ENCODE peak calls at places on chromosomes 5 and 9, in four cellular contexts. One of them, this sample, is unnamed.

GRCh38 chr5:180423133-180423532 is 70.0 kb upstream of the GFPT2 start:
- DNase-seq in K562: no peak
- DNase-seq in GM23338: no peak
- DNase-seq in WTC11: no peak
- DNase-seq in this sample: no peak

GRCh38 chr5:32051796-32052195 is 122.3 kb downstream of the GOLPH3 start:
- DNase-seq in WTC11: no peak
- DNase-seq in K562: no peak
- DNase-seq in GM23338: no peak
- DNase-seq in this sample: no peak

GRCh38 chr9:29319727-29320513 is 1746.6 kb upstream of the C9orf72 start:
- DNase-seq in K562: no peak
- DNase-seq in GM23338: no peak
- DNase-seq in WTC11: no peak
- DNase-seq in this sample: no peak

GRCh38 chr9:114156311-114156657 is 947 bp downstream of the COL27A1 start:
- DNase-seq in WTC11: no peak
- DNase-seq in GM23338: peak; percentile 42
- DNase-seq in K562: no peak
- DNase-seq in this sample: no peak

GRCh38 chr9:128286435-128286834 is 10.4 kb downstream of the SWI5 start:
- DNase-seq in GM23338: no peak
- DNase-seq in WTC11: no peak
- DNase-seq in K562: no peak
- DNase-seq in this sample: no peak

GRCh38 chr5:9455826-9456434 is 89.9 kb downstream of the SEMA5A start:
- DNase-seq in WTC11: no peak
- DNase-seq in K562: no peak
- DNase-seq in GM23338: peak; percentile 33
- DNase-seq in this sample: no peak

GRCh38 chr5:108753877-108754276 is 6.2 kb downstream of the FER start:
- DNase-seq in WTC11: no peak
- DNase-seq in GM23338: no peak
- DNase-seq in K562: no peak
- DNase-seq in this sample: no peak

GRCh38 chr5:33795532-33795931 is 96.3 kb downstream of the ADAMTS12 start:
- DNase-seq in K562: no peak
- DNase-seq in WTC11: no peak
- DNase-seq in GM23338: no peak
- DNase-seq in this sample: no peak

GRCh38 chr9:35658144-35658893 is at the start of gene CCDC107:
- DNase-seq in K562: peak; percentile 96
- DNase-seq in GM23338: peak; percentile 79
- DNase-seq in WTC11: peak; percentile 84
- DNase-seq in this sample: peak; percentile 70

GRCh38 chr5:10564838-10565784 is 1.2 kb downstream of the ANKRD33B start:
- DNase-seq in K562: no peak
- DNase-seq in GM23338: peak; percentile 62
- DNase-seq in WTC11: peak; percentile 48
- DNase-seq in this sample: no peak
- TF ChIP-seq CREB1 in K562: no peak
- TF ChIP-seq CREB1 in GM23338: no peak
- TF ChIP-seq CREB1 in WTC11: no peak
- TF ChIP-seq CREB1 in this sample: no peak

GRCh38 chr9:101791938-101792337 is 53.5 kb upstream of the GRIN3A start:
- DNase-seq in GM23338: peak; percentile 75
- DNase-seq in K562: peak; percentile 12
- DNase-seq in WTC11: peak; percentile 75
- DNase-seq in this sample: peak; percentile 31
- TF ChIP-seq CREB1 in GM23338: no peak
- TF ChIP-seq CREB1 in K562: no peak
- TF ChIP-seq CREB1 in WTC11: no peak
- TF ChIP-seq CREB1 in this sample: no peak

GRCh38 chr5:112697301-112697700 is 40.4 kb upstream of the APC start:
- DNase-seq in GM23338: no peak
- DNase-seq in WTC11: no peak
- DNase-seq in K562: no peak
- DNase-seq in this sample: no peak

GRCh38 chr5:112696786-112697185 is 40.9 kb upstream of the APC start:
- DNase-seq in GM23338: peak; percentile 28
- DNase-seq in K562: no peak
- DNase-seq in WTC11: no peak
- DNase-seq in this sample: no peak

GRCh38 chr5:112692472-112692871 is 45.2 kb upstream of the APC start:
- DNase-seq in K562: no peak
- DNase-seq in WTC11: no peak
- DNase-seq in GM23338: no peak
- DNase-seq in this sample: no peak

GRCh38 chr5:112693301-112693700 is 44.4 kb upstream of the APC start:
- DNase-seq in K562: no peak
- DNase-seq in GM23338: no peak
- DNase-seq in WTC11: no peak
- DNase-seq in this sample: no peak

GRCh38 chr5:112694853-112695709 is 42.6 kb upstream of the APC start:
- DNase-seq in GM23338: no peak
- DNase-seq in K562: no peak
- DNase-seq in WTC11: no peak
- DNase-seq in this sample: no peak
- TF ChIP-seq CREB1 in GM23338: no peak
- TF ChIP-seq CREB1 in K562: no peak
- TF ChIP-seq CREB1 in WTC11: no peak
- TF ChIP-seq CREB1 in this sample: no peak

GRCh38 chr5:157543825-157544622 is 31.6 kb downstream of the ADAM19 start:
- DNase-seq in K562: no peak
- DNase-seq in WTC11: no peak
- DNase-seq in GM23338: no peak
- DNase-seq in this sample: no peak
- TF ChIP-seq CREB1 in K562: no peak
- TF ChIP-seq CREB1 in WTC11: no peak
- TF ChIP-seq CREB1 in GM23338: no peak
- TF ChIP-seq CREB1 in this sample: no peak

GRCh38 chr9:103881419-103881818 is 212.7 kb upstream of the SMC2 start:
- DNase-seq in WTC11: no peak
- DNase-seq in GM23338: no peak
- DNase-seq in K562: no peak
- DNase-seq in this sample: no peak
- TF ChIP-seq CREB1 in WTC11: no peak
- TF ChIP-seq CREB1 in GM23338: no peak
- TF ChIP-seq CREB1 in K562: no peak
- TF ChIP-seq CREB1 in this sample: no peak

DNA sequence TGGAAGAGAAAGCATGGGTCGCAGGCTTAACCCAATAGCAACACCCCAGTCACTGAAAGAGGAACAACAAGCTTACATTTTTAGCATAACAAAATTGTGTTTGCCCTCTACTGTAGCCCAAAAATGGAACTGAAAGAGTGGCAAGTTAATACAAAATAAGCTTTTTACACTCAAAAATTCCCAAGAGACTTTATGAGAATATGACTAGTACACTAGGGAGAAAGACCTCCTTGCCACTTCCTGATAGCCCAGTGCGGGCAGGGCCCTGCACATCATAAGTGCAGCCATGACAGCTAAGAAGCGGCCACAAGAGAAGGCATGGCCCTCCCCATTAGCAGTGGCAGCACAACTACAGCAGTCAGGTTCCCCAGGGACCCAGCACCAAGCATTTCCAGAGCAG is 481.9 kb downstream of the DTWD2 start:
- DNase-seq in GM23338: no peak
- DNase-seq in K562: no peak
- DNase-seq in WTC11: no peak
- DNase-seq in this sample: no peak
- TF ChIP-seq CREB1 in GM23338: no peak
- TF ChIP-seq CREB1 in K562: no peak
- TF ChIP-seq CREB1 in WTC11: no peak
- TF ChIP-seq CREB1 in this sample: no peak

GRCh38 chr9:98551511-98552286 is 157.0 kb downstream of the GABBR2 start:
- DNase-seq in WTC11: no peak
- DNase-seq in K562: no peak
- DNase-seq in GM23338: no peak
- DNase-seq in this sample: no peak

GRCh38 chr9:98549401-98549800 is 159.3 kb downstream of the GABBR2 start:
- DNase-seq in WTC11: no peak
- DNase-seq in GM23338: no peak
- DNase-seq in K562: no peak
- DNase-seq in this sample: no peak

GRCh38 chr9:98547606-98548005 is 161.1 kb downstream of the GABBR2 start:
- DNase-seq in GM23338: no peak
- DNase-seq in WTC11: no peak
- DNase-seq in K562: no peak
- DNase-seq in this sample: no peak

GRCh38 chr9:98552306-98552705 is 156.4 kb downstream of the GABBR2 start:
- DNase-seq in GM23338: no peak
- DNase-seq in K562: no peak
- DNase-seq in WTC11: no peak
- DNase-seq in this sample: no peak

DNA sequence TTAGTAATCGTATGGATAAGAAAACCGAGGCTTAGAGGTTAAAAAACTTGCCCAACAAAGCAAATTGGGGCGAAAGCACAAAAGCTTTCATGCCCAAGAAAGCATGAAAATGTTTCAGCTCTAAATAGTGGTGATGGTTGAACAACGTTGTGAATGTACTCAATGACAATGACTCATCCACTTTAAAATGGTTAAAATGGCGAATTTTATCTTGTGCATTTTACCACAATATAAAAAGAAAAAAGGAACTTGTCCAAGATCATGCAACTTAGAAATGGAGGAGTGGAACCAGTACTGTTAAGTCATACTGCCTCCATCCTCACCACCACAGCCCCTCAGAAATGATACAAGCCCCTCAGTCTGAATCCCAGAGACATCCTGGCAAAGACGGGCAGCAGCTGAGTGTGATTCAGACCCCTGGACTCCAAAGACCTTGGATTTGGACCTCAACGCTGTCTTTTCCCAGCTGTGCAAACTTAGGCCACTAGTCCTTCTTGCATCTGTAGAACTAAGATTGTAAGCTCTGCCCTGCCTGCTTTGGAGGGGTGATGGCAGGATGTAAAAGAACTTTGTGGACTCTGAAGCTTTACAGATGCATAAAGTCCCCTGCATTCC is 158.4 kb downstream of the GABBR2 start:
- DNase-seq in GM23338: no peak
- DNase-seq in WTC11: no peak
- DNase-seq in K562: no peak
- DNase-seq in this sample: no peak
- TF ChIP-seq CREB1 in GM23338: no peak
- TF ChIP-seq CREB1 in WTC11: no peak
- TF ChIP-seq CREB1 in K562: no peak
- TF ChIP-seq CREB1 in this sample: no peak

GRCh38 chr5:89707891-89708290 is 701.7 kb downstream of the CETN3 start:
- DNase-seq in GM23338: no peak
- DNase-seq in K562: no peak
- DNase-seq in WTC11: no peak
- DNase-seq in this sample: no peak

GRCh38 chr5:89711526-89711925 is 698.0 kb downstream of the CETN3 start:
- DNase-seq in GM23338: no peak
- DNase-seq in K562: no peak
- DNase-seq in WTC11: no peak
- DNase-seq in this sample: no peak

DNA sequence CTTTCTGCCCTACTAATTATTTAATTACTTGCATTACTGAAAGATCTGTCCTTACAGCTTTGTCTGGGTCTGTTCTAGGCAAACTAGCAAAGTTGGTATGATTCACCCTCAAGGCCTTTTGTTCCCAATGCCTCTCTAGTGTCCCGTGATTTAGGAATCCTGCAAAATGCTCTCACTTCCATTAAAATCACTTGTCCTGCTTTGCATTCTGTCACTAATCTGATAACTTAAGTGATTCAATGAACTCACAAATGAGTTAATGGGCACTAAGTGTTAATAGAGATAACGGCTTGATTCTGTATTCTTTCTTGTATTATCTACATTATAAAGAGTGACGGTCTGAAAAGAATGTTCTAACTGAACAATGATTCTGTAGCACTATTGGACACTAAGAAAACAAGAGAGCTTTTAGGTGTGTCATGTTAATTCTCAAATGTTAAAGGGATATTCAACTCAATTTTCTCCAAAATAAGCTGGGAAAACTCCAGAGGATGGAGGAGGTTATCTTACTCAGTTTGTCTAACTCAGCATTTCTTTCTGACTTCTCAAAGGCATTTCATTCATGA is 697.3 kb downstream of the CETN3 start:
- DNase-seq in WTC11: no peak
- DNase-seq in K562: no peak
- DNase-seq in GM23338: no peak
- DNase-seq in this sample: no peak
- TF ChIP-seq CREB1 in WTC11: no peak
- TF ChIP-seq CREB1 in K562: no peak
- TF ChIP-seq CREB1 in GM23338: no peak
- TF ChIP-seq CREB1 in this sample: no peak

DNA sequence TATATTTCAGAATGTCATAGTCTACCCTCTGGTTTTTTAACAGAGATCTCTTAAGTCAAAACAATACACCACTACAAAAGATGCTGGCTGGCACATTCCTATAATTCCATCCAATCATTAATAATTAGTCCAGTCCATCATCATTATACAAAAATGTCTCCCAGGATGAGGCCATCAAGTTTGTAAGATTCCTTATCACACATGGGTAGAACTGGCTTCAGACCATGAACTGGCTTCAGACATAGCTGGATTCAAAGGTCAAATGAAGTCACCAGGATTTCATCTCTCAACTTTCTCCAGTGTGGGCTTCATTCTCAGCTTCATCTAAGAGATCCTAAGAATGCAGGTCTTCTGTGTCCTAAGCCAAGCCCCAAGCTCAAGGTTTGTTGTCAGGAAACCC is 147.1 kb downstream of the ENC1 start:
- DNase-seq in WTC11: no peak
- DNase-seq in GM23338: no peak
- DNase-seq in K562: no peak
- DNase-seq in this sample: no peak
- TF ChIP-seq CREB1 in WTC11: no peak
- TF ChIP-seq CREB1 in GM23338: no peak
- TF ChIP-seq CREB1 in K562: no peak
- TF ChIP-seq CREB1 in this sample: no peak

GRCh38 chr5:68534131-68534940 is 318.8 kb downstream of the PIK3R1 start:
- DNase-seq in GM23338: no peak
- DNase-seq in K562: no peak
- DNase-seq in WTC11: no peak
- DNase-seq in this sample: peak; percentile 2
- TF ChIP-seq CREB1 in GM23338: no peak
- TF ChIP-seq CREB1 in K562: no peak
- TF ChIP-seq CREB1 in WTC11: no peak
- TF ChIP-seq CREB1 in this sample: no peak

This sample was measured in HepG2.